ENCODE peak calls at places on chromosomes 12 and 14, in six cellular contexts. C, M, N, V, O and T are unnamed samples.

GRCh38 chr14:95935228-95935822 is 58.7 kb downstream of the TUNAR start:
- DNase-seq in M (peak), N (no peak), V (no peak), C (peak), O (no peak), T (no peak)

GRCh38 chr12:116592116-116592637 is 33.0 kb downstream of the MAP1LC3B2 start:
- DNase-seq in C (peak), M (peak), N (peak), V (no peak), O (peak), T (peak)

GRCh38 chr12:113232787-113233585 is 11.7 kb downstream of the TPCN1 start:
- DNase-seq in C (no peak), O (no peak), M (peak), N (no peak), V (no peak), T (peak)

GRCh38 chr12:15863258-15863835 is 18.8 kb upstream of the STRAP start:
- DNase-seq in O (no peak), N (no peak), M (no peak), C (peak), V (no peak), T (no peak)

GRCh38 chr12:7731499-7731898 is 15.7 kb downstream of the CLEC4C start:
- DNase-seq in O (no peak), M (no peak), N (peak), C (no peak), V (no peak), T (no peak)

GRCh38 chr12:51323966-51324895 is at the start of gene BIN2:
- DNase-seq in V (no peak), C (no peak), M (no peak), O (peak), N (peak), T (peak)

GRCh38 chr12:108338915-108339657 is at the start of gene CMKLR1:
- DNase-seq in V (no peak), O (peak), M (no peak), C (no peak), N (peak), T (peak)

GRCh38 chr14:21933681-21934080 is 260.1 kb upstream of the OR4E1 start:
- DNase-seq in M (no peak), C (no peak), O (no peak), N (no peak), V (no peak), T (no peak)

GRCh38 chr14:73462078-73462715 is 3.9 kb upstream of the NUMB start:
- DNase-seq in V (no peak), M (peak), C (peak), O (peak), N (peak), T (peak)

GRCh38 chr12:133026996-133027395 is 10.3 kb upstream of the ZNF84 start:
- DNase-seq in C (no peak), O (no peak), M (peak), V (no peak), N (no peak), T (no peak)

GRCh38 chr12:4745249-4745648 is 25.0 kb downstream of the GALNT8 start:
- DNase-seq in V (no peak), O (no peak), M (no peak), C (no peak), N (no peak), T (no peak)

GRCh38 chr12:72072613-72073212 is 134.1 kb downstream of the TPH2 start:
- DNase-seq in O (no peak), N (no peak), V (no peak), C (no peak), M (no peak), T (no peak)

GRCh38 chr12:84463756-84464495 is 448.7 kb downstream of the SLC6A15 start:
- DNase-seq in V (peak), N (no peak), M (peak), O (no peak), C (peak), T (no peak)

GRCh38 chr12:46744256-46744655 is 81.5 kb downstream of the SLC38A4 start:
- DNase-seq in N (no peak), O (no peak), C (no peak), M (peak), V (no peak), T (no peak)

GRCh38 chr14:70648374-70648773 is 6.7 kb downstream of the TTC9 start:
- DNase-seq in V (no peak), N (no peak), C (no peak), O (no peak), M (no peak), T (no peak)

GRCh38 chr14:87805315-87805723 is 187.7 kb downstream of the GALC start:
- DNase-seq in N (no peak), O (no peak), V (no peak), M (peak), C (peak), T (no peak)

GRCh38 chr14:99041141-99041819 is 230.7 kb downstream of the BCL11B start:
- DNase-seq in M (peak), O (no peak), C (no peak), V (no peak), N (no peak), T (no peak)

GRCh38 chr12:124586756-124587155 is 19.3 kb upstream of the NCOR2 start:
- DNase-seq in O (no peak), V (no peak), M (no peak), N (no peak), C (no peak), T (peak)

GRCh38 chr12:53495903-53496751 is 3.1 kb downstream of the MAP3K12 start:
- DNase-seq in O (peak), C (peak), N (peak), V (peak), M (peak), T (no peak)

GRCh38 chr14:33617154-33617553 is 333.7 kb downstream of the EGLN3 start:
- DNase-seq in V (peak), N (no peak), C (peak), O (no peak), M (peak), T (no peak)

GRCh38 chr14:92693998-92694780 is 54.2 kb downstream of the LGMN start:
- DNase-seq in O (no peak), C (no peak), M (no peak), V (no peak), N (peak), T (no peak)

GRCh38 chr12:106883421-106883820 is 72.3 kb upstream of the TMEM263 start:
- DNase-seq in O (no peak), M (peak), C (no peak), V (no peak), N (no peak), T (no peak)

GRCh38 chr12:124453419-124454351 is 113.7 kb downstream of the NCOR2 start:
- DNase-seq in N (peak), C (peak), M (peak), V (peak), O (peak), T (peak)

GRCh38 chr14:89394920-89395319 is 22.1 kb downstream of the FOXN3 start:
- DNase-seq in N (no peak), C (no peak), V (no peak), O (no peak), M (no peak), T (no peak)

GRCh38 chr12:94616217-94616729 is 34.1 kb downstream of the TMCC3 start:
- DNase-seq in V (no peak), O (no peak), M (no peak), C (peak), N (no peak), T (no peak)

GRCh38 chr12:6018265-6018664 is 73.2 kb upstream of the ANO2 start:
- DNase-seq in O (no peak), M (no peak), V (no peak), N (no peak), C (no peak), T (no peak)

GRCh38 chr12:34401659-34402227 is 379.4 kb downstream of the ALG10 start:
- DNase-seq in O (peak), V (no peak), N (peak), C (no peak), M (no peak), T (peak)

GRCh38 chr12:49828143-49829091 is at the start of gene NCKAP5L:
- DNase-seq in N (peak), C (peak), V (peak), O (peak), M (peak), T (peak)

GRCh38 chr12:126667340-126667739 is 1599.6 kb upstream of the TMEM132C start:
- DNase-seq in C (peak), O (no peak), M (peak), V (peak), N (no peak), T (no peak)

GRCh38 chr12:81998761-81999378 is 239.7 kb upstream of the PPFIA2 start:
- DNase-seq in N (no peak), M (no peak), V (no peak), C (peak), O (no peak), T (no peak)

GRCh38 chr12:109222496-109222895 is 86.6 kb downstream of the FOXN4 start:
- DNase-seq in M (no peak), V (no peak), N (no peak), O (no peak), C (no peak), T (no peak)

GRCh38 chr12:12214635-12215131 is 52.2 kb downstream of the LRP6 start:
- DNase-seq in N (no peak), C (peak), O (no peak), V (no peak), M (no peak), T (no peak)

GRCh38 chr12:84793558-84794367 is 118.8 kb downstream of the SLC6A15 start:
- DNase-seq in C (no peak), V (no peak), M (peak), O (no peak), N (no peak), T (no peak)

GRCh38 chr12:90207799-90208198 is 499.2 kb upstream of the ATP2B1 start:
- DNase-seq in C (no peak), O (no peak), M (no peak), N (no peak), V (no peak), T (no peak)

GRCh38 chr14:104192146-104192882 is 53.9 kb downstream of the KIF26A start:
- DNase-seq in N (no peak), M (no peak), O (no peak), V (no peak), C (no peak), T (no peak)

GRCh38 chr12:12661086-12661485 is 34.9 kb downstream of the GPR19 start:
- DNase-seq in O (no peak), N (no peak), M (peak), C (peak), V (peak), T (no peak)

GRCh38 chr14:93079321-93079720 is 36.4 kb downstream of the ITPK1 start:
- DNase-seq in M (no peak), N (no peak), C (no peak), O (no peak), V (no peak), T (no peak)

GRCh38 chr12:110639336-110640178 is 25.6 kb downstream of the TCTN1 start:
- DNase-seq in V (peak), O (no peak), M (peak), C (peak), N (no peak), T (no peak)

GRCh38 chr12:48349471-48349870 is 1.2 kb downstream of the ZNF641 start:
- DNase-seq in V (no peak), M (peak), O (peak), C (peak), N (no peak), T (no peak)

GRCh38 chr12:42689699-42690098 is 100.2 kb upstream of the PRICKLE1 start:
- DNase-seq in C (no peak), O (no peak), M (no peak), N (no peak), V (no peak), T (no peak)

DNA sequence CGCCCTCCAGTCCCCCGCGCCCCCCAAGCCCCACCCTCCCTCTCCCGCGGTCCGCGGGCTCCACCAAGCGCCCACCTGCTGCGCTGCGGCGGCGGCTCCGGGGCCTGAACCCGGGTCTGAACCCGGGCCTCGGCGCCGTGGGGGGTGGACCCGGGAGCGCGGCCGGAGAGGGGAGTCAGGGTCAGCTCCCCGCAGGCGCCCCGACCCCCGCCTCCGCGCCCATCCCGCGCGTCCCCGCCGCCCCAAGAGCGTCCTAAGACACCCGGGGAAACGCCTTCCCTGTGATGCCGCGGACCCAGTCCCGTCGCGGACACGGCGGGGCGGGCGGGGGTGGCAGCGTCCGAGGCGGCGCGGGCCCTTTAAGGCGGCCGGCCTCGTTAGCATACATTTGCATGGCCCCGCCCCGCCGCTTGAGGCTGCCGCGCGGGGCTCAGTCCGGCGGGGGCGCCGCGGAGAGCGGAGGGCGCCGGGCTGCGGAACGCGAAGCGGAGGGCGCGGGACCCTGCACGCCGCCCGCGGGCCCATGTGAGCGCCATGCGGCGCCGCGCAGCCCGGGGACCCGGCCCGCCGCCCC is at the start of gene MMP17:
- DNase-seq in N (peak), O (peak), V (no peak), M (peak), C (peak), T (no peak)
- TF ChIP-seq CTCF in N (no peak), O (no peak), V (no peak), M (no peak), C (peak), T (no peak)

GRCh38 chr14:100540141-100540925 is 46.9 kb downstream of the BEGAIN start:
- DNase-seq in V (no peak), C (no peak), N (no peak), M (no peak), O (peak), T (peak)
- TF ChIP-seq CTCF in V (peak), C (peak), N (peak), M (no peak), O (no peak), T (no peak)

GRCh38 chr12:98838282-98838681 is 193.2 kb downstream of the APAF1 start:
- DNase-seq in V (no peak), C (peak), O (no peak), N (no peak), M (peak), T (no peak)
- TF ChIP-seq CTCF in V (no peak), C (peak), O (no peak), N (peak), M (peak), T (peak)

GRCh38 chr12:123152823-123153222 is 1.9 kb upstream of the PITPNM2 start:
- DNase-seq in N (no peak), V (no peak), O (no peak), C (no peak), M (no peak), T (no peak)

GRCh38 chr12:123149828-123150272 is 1.0 kb downstream of the PITPNM2 start:
- DNase-seq in C (no peak), V (no peak), N (no peak), M (no peak), O (peak), T (no peak)

GRCh38 chr12:123151679-123152454 is 977 bp upstream of the PITPNM2 start:
- DNase-seq in C (peak), O (no peak), M (no peak), V (no peak), N (no peak), T (no peak)

GRCh38 chr12:123150273-123150803 is 552 bp downstream of the PITPNM2 start:
- DNase-seq in C (no peak), M (no peak), V (no peak), O (peak), N (peak), T (peak)

GRCh38 chr12:123150804-123151678 is at the start of gene PITPNM2:
- DNase-seq in O (peak), N (peak), C (peak), M (peak), V (no peak), T (peak)
- TF ChIP-seq CTCF in O (peak), N (no peak), C (no peak), M (no peak), V (no peak), T (no peak)

GRCh38 chr12:91813701-91814100 is 331.9 kb downstream of the BTG1 start:
- DNase-seq in V (peak), N (no peak), C (no peak), O (no peak), M (peak), T (no peak)
- TF ChIP-seq CTCF in V (no peak), N (no peak), C (no peak), O (no peak), M (no peak), T (no peak)